ENCODE peak calls at places on chromosomes 4 and X, in eight cellular contexts. Z, J, T, O, Y, C, P and L are unnamed samples.

GRCh38 chr4:109184421-109184956 is 118.0 kb downstream of the COL25A1 start:
- DNase-seq in Z (no peak), J (no peak), T (no peak), O (peak; percentile 36), Y (no peak), C (no peak), P (peak; percentile 21), L (no peak)

GRCh38 chrX:63747331-63747730 is 37.7 kb downstream of the ARHGEF9 start:
- DNase-seq in Z (no peak), J (no peak), T (no peak), O (peak; percentile 68), Y (no peak), C (no peak), P (no peak), L (no peak)

GRCh38 chr4:77007358-77008230 is 58.0 kb downstream of the SEPTIN11 start:
- DNase-seq in Z (no peak), J (no peak), T (peak; percentile 28), O (peak; percentile 94), Y (no peak), C (no peak), P (no peak), L (peak; percentile 38)

GRCh38 chrX:107676559-107677378 is 48.5 kb downstream of the PRPS1 start:
- DNase-seq in Z (no peak), J (peak; percentile 77), T (peak; percentile 61), O (peak; percentile 96), Y (peak; percentile 95), C (peak; percentile 82), P (peak; percentile 81), L (peak; percentile 94)

GRCh38 chr4:56209767-56210166 is 177.5 kb downstream of the AASDH start:
- DNase-seq in Z (no peak), J (no peak), T (no peak), O (no peak), Y (no peak), C (peak; percentile 52), P (no peak), L (no peak)

GRCh38 chr4:8176547-8177399 is 18.2 kb upstream of the ABLIM2 start:
- DNase-seq in Z (peak; percentile 73), J (peak; percentile 58), T (peak; percentile 53), O (peak; percentile 79), Y (peak; percentile 68), C (peak; percentile 88), P (peak; percentile 51), L (peak; percentile 58)

GRCh38 chr4:122898370-122899150 is 23.8 kb downstream of the NUDT6 start:
- DNase-seq in Z (no peak), J (no peak), T (no peak), O (peak; percentile 88), Y (no peak), C (no peak), P (no peak), L (peak; percentile 52)

GRCh38 chrX:56975611-56976010 is 19.7 kb downstream of the SPIN3 start:
- DNase-seq in Z (peak; percentile 5), J (no peak), T (no peak), O (peak; percentile 21), Y (no peak), C (no peak), P (no peak), L (no peak)

GRCh38 chr4:20698820-20699219 is 1.4 kb upstream of the PACRGL start:
- DNase-seq in Z (no peak), J (no peak), T (no peak), O (peak; percentile 29), Y (no peak), C (no peak), P (no peak), L (no peak)

GRCh38 chr4:74755486-74755885 is 38.8 kb downstream of the BTC start:
- DNase-seq in Z (no peak), J (no peak), T (no peak), O (peak; percentile 11), Y (peak; percentile 69), C (no peak), P (no peak), L (peak; percentile 59)

GRCh38 chrX:75076429-75076828 is 79.7 kb downstream of the ABCB7 start:
- DNase-seq in Z (no peak), J (no peak), T (no peak), O (no peak), Y (no peak), C (no peak), P (no peak), L (no peak)

GRCh38 chrX:22063284-22063683 is 31.2 kb downstream of the PHEX start:
- DNase-seq in Z (peak; percentile 20), J (no peak), T (peak; percentile 15), O (peak; percentile 38), Y (no peak), C (no peak), P (no peak), L (peak; percentile 37)

GRCh38 chr4:26021417-26022345 is 107.7 kb downstream of the SMIM20 start:
- DNase-seq in Z (no peak), J (no peak), T (no peak), O (no peak), Y (no peak), C (no peak), P (no peak), L (peak; percentile 14)

GRCh38 chr4:8860892-8861575 is 10.6 kb downstream of the HMX1 start:
- DNase-seq in Z (no peak), J (no peak), T (no peak), O (no peak), Y (no peak), C (peak; percentile 93), P (no peak), L (no peak)

GRCh38 chr4:146450524-146450923 is 71.2 kb downstream of the SLC10A7 start:
- DNase-seq in Z (no peak), J (no peak), T (peak; percentile 70), O (peak; percentile 8), Y (no peak), C (no peak), P (no peak), L (no peak)

GRCh38 chr4:112348488-112349158 is 51.5 kb downstream of the ALPK1 start:
- DNase-seq in Z (no peak), J (no peak), T (no peak), O (peak; percentile 82), Y (peak; percentile 63), C (peak; percentile 89), P (peak; percentile 69), L (peak; percentile 76)
- H3K27ac ChIP-seq in Z (no peak overlapping the region), J (no peak overlapping the region), T (no peak overlapping the region), O (no peak overlapping the region), Y (no peak overlapping the region), C (no peak overlapping the region), P (no peak overlapping the region), L (no peak overlapping the region)

GRCh38 chrX:39992300-39992699 is 105.5 kb downstream of the BCOR start:
- DNase-seq in Z (no peak), J (no peak), T (no peak), O (no peak), Y (no peak), C (no peak), P (no peak), L (no peak)

GRCh38 chrX:39995457-39995856 is 102.3 kb downstream of the BCOR start:
- DNase-seq in Z (no peak), J (no peak), T (no peak), O (no peak), Y (no peak), C (no peak), P (no peak), L (no peak)

GRCh38 chrX:39998636-39999406 is 98.9 kb downstream of the BCOR start:
- DNase-seq in Z (no peak), J (no peak), T (no peak), O (no peak), Y (no peak), C (no peak), P (no peak), L (no peak)

DNA sequence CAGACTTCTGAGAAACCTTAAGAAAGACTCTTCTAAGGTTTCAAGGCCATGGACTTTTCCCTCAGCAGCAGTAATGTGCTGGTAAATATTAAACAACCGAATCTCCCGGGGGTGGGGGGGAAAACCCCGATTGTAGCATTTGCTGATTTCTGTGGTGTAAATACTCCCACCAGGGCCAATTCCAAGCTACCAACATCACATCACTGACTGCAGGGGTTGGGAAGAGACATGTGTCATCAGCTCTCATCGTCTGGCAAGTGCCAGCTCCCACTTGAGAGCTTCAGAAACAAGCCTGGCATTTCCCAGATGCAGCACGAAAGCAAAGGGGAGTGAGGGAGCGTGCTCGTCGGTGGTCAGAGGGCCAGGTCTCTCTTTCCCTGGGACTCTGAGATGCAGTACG is 101.2 kb downstream of the BCOR start:
- DNase-seq in Z (no peak), J (no peak), T (no peak), O (no peak), Y (no peak), C (no peak), P (no peak), L (no peak)
- H3K4me1 ChIP-seq in Z (no peaks in the 10 kb centered on the region), J (no peaks in the 10 kb centered on the region), T (no peaks in the 10 kb centered on the region), O (peaks cover 10% of the 10 kb centered on the region), Y (no peaks in the 10 kb centered on the region), C (no peaks in the 10 kb centered on the region), P (no peaks in the 10 kb centered on the region), L (no peaks in the 10 kb centered on the region)

GRCh38 chrX:53580742-53581504 is 105.6 kb downstream of the HUWE1 start:
- DNase-seq in Z (no peak), J (no peak), T (no peak), O (no peak), Y (no peak), C (no peak), P (peak; percentile 13), L (no peak)

GRCh38 chrX:53583571-53583970 is 102.9 kb downstream of the HUWE1 start:
- DNase-seq in Z (no peak), J (no peak), T (no peak), O (no peak), Y (no peak), C (no peak), P (no peak), L (no peak)

GRCh38 chrX:53587795-53588194 is 98.7 kb downstream of the HUWE1 start:
- DNase-seq in Z (no peak), J (no peak), T (no peak), O (no peak), Y (no peak), C (no peak), P (no peak), L (no peak)

GRCh38 chrX:53584891-53585290 is 101.6 kb downstream of the HUWE1 start:
- DNase-seq in Z (no peak), J (no peak), T (no peak), O (no peak), Y (no peak), C (no peak), P (no peak), L (no peak)
- H3K9me3 ChIP-seq in Z (no peaks in the 10 kb centered on the region), J (no peaks in the 10 kb centered on the region), T (no peaks in the 10 kb centered on the region), O (no peaks in the 10 kb centered on the region), Y (no peaks in the 10 kb centered on the region), C (peaks cover 14% of the 10 kb centered on the region), P (no peaks in the 10 kb centered on the region), L (no peaks in the 10 kb centered on the region)

GRCh38 chr4:113444386-113444785 is 317.2 kb downstream of the CAMK2D start:
- DNase-seq in Z (no peak), J (no peak), T (no peak), O (peak; percentile 68), Y (no peak), C (no peak), P (no peak), L (no peak)

GRCh38 chr4:113447695-113448265 is 313.8 kb downstream of the CAMK2D start:
- DNase-seq in Z (no peak), J (no peak), T (peak; percentile 49), O (no peak), Y (no peak), C (no peak), P (no peak), L (no peak)

GRCh38 chr4:113445286-113445685 is 316.3 kb downstream of the CAMK2D start:
- DNase-seq in Z (no peak), J (no peak), T (no peak), O (peak; percentile 98), Y (no peak), C (no peak), P (peak; percentile 24), L (no peak)

GRCh38 chr4:113447061-113447460 is 314.5 kb downstream of the CAMK2D start:
- DNase-seq in Z (no peak), J (no peak), T (no peak), O (no peak), Y (no peak), C (no peak), P (no peak), L (no peak)

GRCh38 chr4:113446019-113446418 is 315.5 kb downstream of the CAMK2D start:
- DNase-seq in Z (no peak), J (no peak), T (no peak), O (peak; percentile 66), Y (no peak), C (no peak), P (no peak), L (no peak)
- H3K27ac ChIP-seq in Z (no peak overlapping the region), J (no peak overlapping the region), T (no peak overlapping the region), O (no peak overlapping the region), Y (peak overlapping the region; percentile 20), C (no peak overlapping the region), P (peak overlapping the region; percentile 51), L (no peak overlapping the region)